ENCODE peak calls at places on chromosomes 13 and 19, in seven cellular contexts. One of them, this sample, is unnamed.

GRCh38 chr19:55614711-55615552 is 9.4 kb downstream of the ZNF784 start:
- DNase-seq in MG63: no peak
- DNase-seq in stimulated activated CD8-positive, alpha-beta memory T cell treated with anti-CD3 and anti-CD28 coated beads, Interleukin-4, amount 100 ng/mL, for 1 hour: no peak
- DNase-seq in stimulated activated CD4-positive, alpha-beta T cell treated with anti-CD3 and anti-CD28 coated beads, Interleukin-4, amount 100 ng/mL, for 48 hours: no peak
- DNase-seq in testis: no peak
- DNase-seq in stimulated activated naive CD4-positive, alpha-beta T cell treated with Interleukin-2 at 50 U/mL for 16 hours: no peak
- DNase-seq in activated T-cell treated with anti-CD3 and anti-CD28 coated beads, Interleukin-2, amount 50 U/mL, for 72 hours: no peak
- DNase-seq in this sample: no peak

GRCh38 chr13:32116210-32116609 is 84.6 kb downstream of the FRY start:
- DNase-seq in testis: no peak
- DNase-seq in stimulated activated CD8-positive, alpha-beta memory T cell treated with anti-CD3 and anti-CD28 coated beads, Interleukin-4, amount 100 ng/mL, for 1 hour: no peak
- DNase-seq in stimulated activated naive CD4-positive, alpha-beta T cell treated with Interleukin-2 at 50 U/mL for 16 hours: no peak
- DNase-seq in stimulated activated CD4-positive, alpha-beta T cell treated with anti-CD3 and anti-CD28 coated beads, Interleukin-4, amount 100 ng/mL, for 48 hours: no peak
- DNase-seq in MG63: no peak
- DNase-seq in activated T-cell treated with anti-CD3 and anti-CD28 coated beads, Interleukin-2, amount 50 U/mL, for 72 hours: no peak
- DNase-seq in this sample: peak; percentile 99

GRCh38 chr13:111112196-111112595 is 2.9 kb upstream of the ARHGEF7 start:
- DNase-seq in stimulated activated CD4-positive, alpha-beta T cell treated with anti-CD3 and anti-CD28 coated beads, Interleukin-4, amount 100 ng/mL, for 48 hours: no peak
- DNase-seq in MG63: no peak
- DNase-seq in activated T-cell treated with anti-CD3 and anti-CD28 coated beads, Interleukin-2, amount 50 U/mL, for 72 hours: no peak
- DNase-seq in stimulated activated CD8-positive, alpha-beta memory T cell treated with anti-CD3 and anti-CD28 coated beads, Interleukin-4, amount 100 ng/mL, for 1 hour: no peak
- DNase-seq in stimulated activated naive CD4-positive, alpha-beta T cell treated with Interleukin-2 at 50 U/mL for 16 hours: no peak
- DNase-seq in testis: no peak
- DNase-seq in this sample: no peak

GRCh38 chr13:27921961-27922910 is 2.4 kb downstream of the PDX1 start:
- DNase-seq in testis: no peak
- DNase-seq in MG63: no peak
- DNase-seq in activated T-cell treated with anti-CD3 and anti-CD28 coated beads, Interleukin-2, amount 50 U/mL, for 72 hours: peak; percentile 15
- DNase-seq in stimulated activated naive CD4-positive, alpha-beta T cell treated with Interleukin-2 at 50 U/mL for 16 hours: no peak
- DNase-seq in stimulated activated CD4-positive, alpha-beta T cell treated with anti-CD3 and anti-CD28 coated beads, Interleukin-4, amount 100 ng/mL, for 48 hours: no peak
- DNase-seq in stimulated activated CD8-positive, alpha-beta memory T cell treated with anti-CD3 and anti-CD28 coated beads, Interleukin-4, amount 100 ng/mL, for 1 hour: no peak
- DNase-seq in this sample: no peak

GRCh38 chr13:46679369-46680180 is 117.4 kb downstream of the ESD start:
- DNase-seq in activated T-cell treated with anti-CD3 and anti-CD28 coated beads, Interleukin-2, amount 50 U/mL, for 72 hours: peak; percentile 35
- DNase-seq in MG63: peak; percentile 19
- DNase-seq in stimulated activated naive CD4-positive, alpha-beta T cell treated with Interleukin-2 at 50 U/mL for 16 hours: peak; percentile 2
- DNase-seq in testis: peak; percentile 39
- DNase-seq in stimulated activated CD4-positive, alpha-beta T cell treated with anti-CD3 and anti-CD28 coated beads, Interleukin-4, amount 100 ng/mL, for 48 hours: no peak
- DNase-seq in stimulated activated CD8-positive, alpha-beta memory T cell treated with anti-CD3 and anti-CD28 coated beads, Interleukin-4, amount 100 ng/mL, for 1 hour: no peak
- DNase-seq in this sample: no peak

GRCh38 chr19:290539-291521 is at the start of gene PLPP2:
- DNase-seq in stimulated activated naive CD4-positive, alpha-beta T cell treated with Interleukin-2 at 50 U/mL for 16 hours: no peak
- DNase-seq in activated T-cell treated with anti-CD3 and anti-CD28 coated beads, Interleukin-2, amount 50 U/mL, for 72 hours: peak; percentile 47
- DNase-seq in stimulated activated CD8-positive, alpha-beta memory T cell treated with anti-CD3 and anti-CD28 coated beads, Interleukin-4, amount 100 ng/mL, for 1 hour: no peak
- DNase-seq in testis: peak; percentile 14
- DNase-seq in MG63: peak; percentile 21
- DNase-seq in stimulated activated CD4-positive, alpha-beta T cell treated with anti-CD3 and anti-CD28 coated beads, Interleukin-4, amount 100 ng/mL, for 48 hours: no peak
- DNase-seq in this sample: no peak

GRCh38 chr13:111958612-111959395 is 108.1 kb upstream of the SOX1 start:
- DNase-seq in activated T-cell treated with anti-CD3 and anti-CD28 coated beads, Interleukin-2, amount 50 U/mL, for 72 hours: no peak
- DNase-seq in stimulated activated CD4-positive, alpha-beta T cell treated with anti-CD3 and anti-CD28 coated beads, Interleukin-4, amount 100 ng/mL, for 48 hours: no peak
- DNase-seq in stimulated activated CD8-positive, alpha-beta memory T cell treated with anti-CD3 and anti-CD28 coated beads, Interleukin-4, amount 100 ng/mL, for 1 hour: no peak
- DNase-seq in MG63: no peak
- DNase-seq in testis: no peak
- DNase-seq in stimulated activated naive CD4-positive, alpha-beta T cell treated with Interleukin-2 at 50 U/mL for 16 hours: no peak
- DNase-seq in this sample: no peak

GRCh38 chr13:114226699-114227323 is 7.9 kb upstream of the CDC16 start:
- DNase-seq in activated T-cell treated with anti-CD3 and anti-CD28 coated beads, Interleukin-2, amount 50 U/mL, for 72 hours: peak; percentile 86
- DNase-seq in testis: peak; percentile 93
- DNase-seq in stimulated activated CD4-positive, alpha-beta T cell treated with anti-CD3 and anti-CD28 coated beads, Interleukin-4, amount 100 ng/mL, for 48 hours: peak; percentile 84
- DNase-seq in stimulated activated naive CD4-positive, alpha-beta T cell treated with Interleukin-2 at 50 U/mL for 16 hours: peak; percentile 78
- DNase-seq in MG63: peak; percentile 68
- DNase-seq in stimulated activated CD8-positive, alpha-beta memory T cell treated with anti-CD3 and anti-CD28 coated beads, Interleukin-4, amount 100 ng/mL, for 1 hour: peak; percentile 76
- DNase-seq in this sample: no peak

GRCh38 chr19:34336781-34337271 is 28.2 kb upstream of the GPI start:
- DNase-seq in stimulated activated naive CD4-positive, alpha-beta T cell treated with Interleukin-2 at 50 U/mL for 16 hours: peak; percentile 30
- DNase-seq in stimulated activated CD4-positive, alpha-beta T cell treated with anti-CD3 and anti-CD28 coated beads, Interleukin-4, amount 100 ng/mL, for 48 hours: no peak
- DNase-seq in stimulated activated CD8-positive, alpha-beta memory T cell treated with anti-CD3 and anti-CD28 coated beads, Interleukin-4, amount 100 ng/mL, for 1 hour: no peak
- DNase-seq in MG63: no peak
- DNase-seq in activated T-cell treated with anti-CD3 and anti-CD28 coated beads, Interleukin-2, amount 50 U/mL, for 72 hours: peak; percentile 48
- DNase-seq in testis: peak; percentile 31
- DNase-seq in this sample: no peak

GRCh38 chr13:43230989-43231388 is 207.6 kb downstream of the DNAJC15 start:
- DNase-seq in MG63: no peak
- DNase-seq in stimulated activated CD8-positive, alpha-beta memory T cell treated with anti-CD3 and anti-CD28 coated beads, Interleukin-4, amount 100 ng/mL, for 1 hour: no peak
- DNase-seq in activated T-cell treated with anti-CD3 and anti-CD28 coated beads, Interleukin-2, amount 50 U/mL, for 72 hours: no peak
- DNase-seq in testis: no peak
- DNase-seq in stimulated activated CD4-positive, alpha-beta T cell treated with anti-CD3 and anti-CD28 coated beads, Interleukin-4, amount 100 ng/mL, for 48 hours: no peak
- DNase-seq in stimulated activated naive CD4-positive, alpha-beta T cell treated with Interleukin-2 at 50 U/mL for 16 hours: no peak
- DNase-seq in this sample: no peak

GRCh38 chr19:45424191-45425058 is 708 bp upstream of the ERCC1 start:
- DNase-seq in stimulated activated CD4-positive, alpha-beta T cell treated with anti-CD3 and anti-CD28 coated beads, Interleukin-4, amount 100 ng/mL, for 48 hours: no peak
- DNase-seq in testis: peak; percentile 53
- DNase-seq in activated T-cell treated with anti-CD3 and anti-CD28 coated beads, Interleukin-2, amount 50 U/mL, for 72 hours: peak; percentile 60
- DNase-seq in stimulated activated CD8-positive, alpha-beta memory T cell treated with anti-CD3 and anti-CD28 coated beads, Interleukin-4, amount 100 ng/mL, for 1 hour: no peak
- DNase-seq in stimulated activated naive CD4-positive, alpha-beta T cell treated with Interleukin-2 at 50 U/mL for 16 hours: peak; percentile 37
- DNase-seq in MG63: peak; percentile 98
- DNase-seq in this sample: peak; percentile 35

GRCh38 chr13:99269627-99270252 is 11.6 kb upstream of the GPR18 start:
- DNase-seq in MG63: no peak
- DNase-seq in stimulated activated CD4-positive, alpha-beta T cell treated with anti-CD3 and anti-CD28 coated beads, Interleukin-4, amount 100 ng/mL, for 48 hours: no peak
- DNase-seq in activated T-cell treated with anti-CD3 and anti-CD28 coated beads, Interleukin-2, amount 50 U/mL, for 72 hours: no peak
- DNase-seq in stimulated activated naive CD4-positive, alpha-beta T cell treated with Interleukin-2 at 50 U/mL for 16 hours: no peak
- DNase-seq in testis: no peak
- DNase-seq in stimulated activated CD8-positive, alpha-beta memory T cell treated with anti-CD3 and anti-CD28 coated beads, Interleukin-4, amount 100 ng/mL, for 1 hour: no peak
- DNase-seq in this sample: no peak

GRCh38 chr13:111115841-111116500 is 861 bp downstream of the ARHGEF7 start:
- DNase-seq in testis: peak; percentile 60
- DNase-seq in stimulated activated CD8-positive, alpha-beta memory T cell treated with anti-CD3 and anti-CD28 coated beads, Interleukin-4, amount 100 ng/mL, for 1 hour: no peak
- DNase-seq in stimulated activated CD4-positive, alpha-beta T cell treated with anti-CD3 and anti-CD28 coated beads, Interleukin-4, amount 100 ng/mL, for 48 hours: no peak
- DNase-seq in MG63: peak; percentile 48
- DNase-seq in activated T-cell treated with anti-CD3 and anti-CD28 coated beads, Interleukin-2, amount 50 U/mL, for 72 hours: peak; percentile 6
- DNase-seq in stimulated activated naive CD4-positive, alpha-beta T cell treated with Interleukin-2 at 50 U/mL for 16 hours: no peak
- DNase-seq in this sample: no peak

This sample was measured in SIG-M5.